ENCODE peak calls at places on chromosomes 12 and 14, in six cellular contexts. A is H9, O is neuronal stem cell, D is H1, T is mesendoderm, I is IMR-90. Q is an unnamed sample.

GRCh38 chr12:45273717-45274271 is 57.9 kb downstream of the ANO6 start:
- DNase-seq in A (no peak), O (no peak), D (no peak), T (peak), I (peak), Q (peak)

GRCh38 chr12:109719123-109720022 is 5.7 kb downstream of the FAM222A start:
- DNase-seq in A (peak), O (no peak), D (no peak), T (peak), I (peak), Q (peak)

GRCh38 chr14:64865992-64866391 is 13.7 kb downstream of the SPTB start:
- DNase-seq in A (no peak), O (no peak), D (no peak), T (peak), I (no peak), Q (no peak)

GRCh38 chr14:38412654-38413053 is 156.8 kb upstream of the CLEC14A start:
- DNase-seq in A (no peak), O (no peak), D (no peak), T (no peak), I (no peak), Q (no peak)

GRCh38 chr12:130514149-130514551 is 176.5 kb downstream of the PIWIL1 start:
- DNase-seq in A (peak), O (no peak), D (peak), T (peak), I (no peak), Q (no peak)

GRCh38 chr12:2248087-2248900 is 195.5 kb downstream of the CACNA1C start:
- DNase-seq in A (no peak), O (no peak), D (no peak), T (no peak), I (peak), Q (peak)

GRCh38 chr12:53991077-53991460 is 6.1 kb downstream of the HOXC10 start:
- DNase-seq in A (no peak), O (no peak), D (no peak), T (no peak), I (no peak), Q (no peak)

GRCh38 chr12:32893458-32893857 is 3.1 kb downstream of the PKP2 start:
- DNase-seq in A (no peak), O (no peak), D (no peak), T (peak), I (no peak), Q (peak)

GRCh38 chr12:62631531-62632520 is 165.2 kb downstream of the MON2 start:
- DNase-seq in A (peak), O (peak), D (no peak), T (peak), I (peak), Q (peak)

GRCh38 chr14:24631749-24632335 is 2.1 kb downstream of the GZMB start:
- DNase-seq in A (no peak), O (no peak), D (no peak), T (no peak), I (no peak), Q (no peak)

GRCh38 chr14:101955695-101956161 is 8.6 kb upstream of the DYNC1H1 start:
- DNase-seq in A (no peak), O (no peak), D (no peak), T (no peak), I (no peak), Q (no peak)

GRCh38 chr12:21831671-21832357 is 57.3 kb upstream of the KCNJ8 start:
- DNase-seq in A (no peak), O (no peak), D (no peak), T (no peak), I (peak), Q (no peak)

GRCh38 chr14:33642641-33643342 is 308.1 kb downstream of the EGLN3 start:
- DNase-seq in A (no peak), O (peak), D (no peak), T (no peak), I (no peak), Q (no peak)

GRCh38 chr14:83548061-83548839 is 1981.7 kb upstream of the FLRT2 start:
- DNase-seq in A (no peak), O (peak), D (no peak), T (peak), I (peak), Q (peak)

GRCh38 chr12:111363578-111363977 is 5.3 kb downstream of the PHETA1 start:
- DNase-seq in A (no peak), O (no peak), D (no peak), T (peak), I (peak), Q (peak)

GRCh38 chr12:129467289-129467688 is 436.5 kb downstream of the TMEM132D start:
- DNase-seq in A (no peak), O (no peak), D (no peak), T (peak), I (no peak), Q (no peak)

GRCh38 chr12:19630536-19630935 is 191.2 kb downstream of the AEBP2 start:
- DNase-seq in A (no peak), O (no peak), D (no peak), T (no peak), I (no peak), Q (no peak)

GRCh38 chr12:3078086-3078820 is 1.1 kb downstream of the TSPAN9 start:
- DNase-seq in A (peak), O (no peak), D (no peak), T (peak), I (no peak), Q (no peak)

GRCh38 chr12:124404162-124404561 is 109.3 kb downstream of the RFLNA start:
- DNase-seq in A (no peak), O (no peak), D (no peak), T (no peak), I (no peak), Q (no peak)

GRCh38 chr12:45725631-45726593 is 3.6 kb upstream of the ARID2 start:
- DNase-seq in A (no peak), O (peak), D (no peak), T (peak), I (peak), Q (peak)

GRCh38 chr14:69483765-69484443 is 624 bp upstream of the PLEKHD1 start:
- DNase-seq in A (peak), O (peak), D (no peak), T (peak), I (peak), Q (peak)

GRCh38 chr12:6764011-6764828 is 1.9 kb upstream of the PTMS start:
- DNase-seq in A (peak), O (peak), D (peak), T (peak), I (peak), Q (peak)

GRCh38 chr12:81212996-81213696 is 135.3 kb downstream of the ACSS3 start:
- DNase-seq in A (no peak), O (no peak), D (no peak), T (no peak), I (peak), Q (peak)

GRCh38 chr12:116263431-116263830 is 14.1 kb downstream of the MED13L start:
- DNase-seq in A (no peak), O (no peak), D (no peak), T (no peak), I (no peak), Q (no peak)

GRCh38 chr12:110883251-110883650 is 36.5 kb downstream of the CCDC63 start:
- DNase-seq in A (no peak), O (no peak), D (no peak), T (no peak), I (no peak), Q (no peak)

GRCh38 chr12:93500667-93501066 is 33.4 kb downstream of the MRPL42 start:
- DNase-seq in A (no peak), O (no peak), D (no peak), T (no peak), I (no peak), Q (no peak)

GRCh38 chr12:93524386-93525133 is 47.9 kb upstream of the SOCS2 start:
- DNase-seq in A (no peak), O (no peak), D (no peak), T (no peak), I (no peak), Q (no peak)

DNA sequence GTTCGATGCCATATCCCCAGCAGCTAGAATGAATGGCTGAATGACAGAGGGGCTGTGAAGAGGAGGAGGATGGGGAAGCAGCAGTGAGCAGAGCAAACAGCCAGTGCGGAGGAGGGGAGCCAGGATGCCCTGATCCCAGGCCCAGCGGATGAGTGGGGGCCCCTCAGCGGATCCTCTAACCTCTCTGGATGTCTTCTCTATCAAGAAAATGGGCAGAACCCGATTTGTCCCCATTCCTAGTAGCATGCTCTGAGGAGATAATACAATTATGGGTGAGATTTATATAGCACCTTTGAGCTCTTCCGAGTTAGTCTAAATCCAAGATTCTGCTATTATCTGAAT is 30.0 kb upstream of the RPLP0 start:
- DNase-seq in A (no peak), O (no peak), D (no peak), T (no peak), I (no peak), Q (no peak)
- H3K18ac ChIP-seq in A (peak), O (peak), D (peak), T (peak), I (peak), Q (peak)

GRCh38 chr14:22553445-22553844 is 35.6 kb downstream of the DAD1 start:
- DNase-seq in A (no peak), O (no peak), D (no peak), T (no peak), I (no peak), Q (no peak)
- H2AK5ac ChIP-seq in A (no peak), O (no peak), D (no peak), T (no peak), I (peak), Q (no peak)

DNA sequence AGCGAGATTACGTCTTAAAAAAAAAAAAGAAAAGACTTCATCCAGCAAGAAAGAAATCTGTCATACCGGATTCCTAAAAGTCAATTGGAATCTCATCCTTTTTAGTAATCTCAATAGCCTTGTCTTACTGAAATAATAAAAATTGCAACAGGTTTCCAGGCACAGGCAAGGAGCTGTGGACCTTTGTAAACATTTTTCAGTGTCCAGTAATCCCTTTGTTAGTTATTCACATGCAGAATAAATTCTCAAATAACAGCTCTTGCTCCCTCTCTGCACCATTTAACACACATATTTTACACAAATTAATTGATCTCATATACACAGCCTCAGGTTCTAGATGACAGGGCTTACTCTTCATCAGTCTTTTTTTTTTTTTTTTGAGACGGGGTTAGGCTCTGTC is 22.0 kb upstream of the CALM1 start:
- DNase-seq in A (no peak), O (no peak), D (no peak), T (no peak), I (no peak), Q (no peak)
- H2BK15ac ChIP-seq in A (no peak), O (no peak), D (no peak), T (no peak), I (no peak), Q (no peak)

GRCh38 chr12:100199023-100199346 is 1.6 kb upstream of the ACTR6 start:
- DNase-seq in A (no peak), O (no peak), D (no peak), T (no peak), I (no peak), Q (no peak)
- H3K18ac ChIP-seq in A (no peak), O (peak), D (peak), T (no peak), I (no peak), Q (no peak)

GRCh38 chr14:89428163-89428523 is 11.1 kb upstream of the FOXN3 start:
- DNase-seq in A (no peak), O (no peak), D (no peak), T (no peak), I (no peak), Q (no peak)
- H2AK5ac ChIP-seq in A (no peak), O (no peak), D (peak), T (no peak), I (peak), Q (peak)

GRCh38 chr12:5685935-5686334 is 254.0 kb downstream of the NTF3 start:
- DNase-seq in A (no peak), O (no peak), D (no peak), T (no peak), I (no peak), Q (no peak)
- H2BK15ac ChIP-seq in A (no peak), O (no peak), D (no peak), T (no peak), I (no peak), Q (no peak)

GRCh38 chr12:67968316-67968715 is 20.9 kb upstream of the IFNG-AS1 start:
- DNase-seq in A (no peak), O (no peak), D (no peak), T (no peak), I (no peak), Q (no peak)
- H3K18ac ChIP-seq in A (no peak), O (no peak), D (no peak), T (no peak), I (no peak), Q (no peak)

GRCh38 chr14:73754911-73755360 is 40.8 kb upstream of the PNMA1 start:
- DNase-seq in A (peak), O (no peak), D (no peak), T (no peak), I (peak), Q (peak)
- H2AK5ac ChIP-seq in A (no peak), O (no peak), D (no peak), T (no peak), I (peak), Q (peak)